ENCODE peak calls at places on chromosomes 1 and 21, in nine cellular contexts. G is suprapubic skin, T is coronary artery, C is WTC11, L is nephron progenitor cell, E is Calu3, N is GM13976, Y is ovary, Z is astrocyte. A is an unnamed sample.
A peak's percentile ranks its signal among the peaks of the same experiment; 100 is the strongest.

GRCh38 chr1:93576346-93576745 is 105.3 kb downstream of the BCAR3 start:
- DNase-seq in L (no peak), Y (no peak), T (no peak), G (no peak), N (no peak), C (no peak), E (no peak), Z (no peak), A (no peak)

GRCh38 chr21:27225142-27225541 is 258.3 kb upstream of the ADAMTS5 start:
- DNase-seq in Z (no peak), L (no peak), G (no peak), C (no peak), E (no peak), T (no peak), Y (no peak), N (no peak), A (no peak)

GRCh38 chr1:91523462-91523861 is 22.8 kb downstream of the CDC7 start:
- DNase-seq in Y (no peak), N (no peak), L (no peak), T (no peak), C (no peak), G (no peak), Z (no peak), E (peak; percentile 31), A (no peak)

GRCh38 chr21:36491191-36491916 is 11.4 kb upstream of the CLDN14 start:
- DNase-seq in C (no peak), T (no peak), Z (peak; percentile 37), Y (no peak), G (no peak), E (no peak), L (no peak), N (no peak), A (no peak)

GRCh38 chr1:89781494-89782126 is 39.2 kb upstream of the LRRC8D start:
- DNase-seq in L (no peak), G (no peak), C (no peak), E (peak; percentile 14), N (peak; percentile 40), Z (peak; percentile 51), Y (no peak), T (no peak), A (no peak)

GRCh38 chr1:101203812-101204540 is 32.8 kb upstream of the S1PR1 start:
- DNase-seq in E (no peak), T (no peak), G (no peak), L (no peak), Z (peak; percentile 51), Y (no peak), C (no peak), N (no peak), A (no peak)

GRCh38 chr1:112524251-112524650 is 15.5 kb downstream of the WNT2B start:
- DNase-seq in Z (peak; percentile 92), C (peak; percentile 57), N (no peak), T (no peak), L (no peak), G (no peak), Y (peak; percentile 69), E (no peak), A (no peak)

GRCh38 chr1:228372183-228373003 is 34.2 kb downstream of the TRIM11 start:
- DNase-seq in L (no peak), Z (no peak), N (no peak), Y (no peak), C (no peak), G (no peak), E (peak; percentile 55), T (no peak), A (no peak)

GRCh38 chr1:43532716-43533115 is 2.0 kb downstream of the PTPRF start:
- DNase-seq in Y (no peak), G (no peak), N (no peak), Z (no peak), C (no peak), T (no peak), L (no peak), E (no peak), A (no peak)

GRCh38 chr1:40477680-40478057 is 579 bp downstream of the ZFP69 start:
- DNase-seq in Z (peak; percentile 20), T (no peak), N (peak; percentile 35), E (peak; percentile 36), Y (peak; percentile 10), G (no peak), L (no peak), C (no peak), A (no peak)

GRCh38 chr1:56806804-56807203 is 12.4 kb downstream of the FYB2 start:
- DNase-seq in C (no peak), Z (no peak), Y (no peak), G (no peak), L (no peak), E (no peak), N (no peak), T (no peak), A (no peak)

GRCh38 chr1:36614571-36614970 is 131.9 kb upstream of the CSF3R start:
- DNase-seq in C (no peak), L (no peak), T (no peak), Y (no peak), N (no peak), G (no peak), Z (no peak), E (no peak), A (no peak)

GRCh38 chr1:36612121-36612520 is 129.4 kb upstream of the CSF3R start:
- DNase-seq in T (no peak), L (peak; percentile 41), E (no peak), N (no peak), C (peak; percentile 3), G (no peak), Z (no peak), Y (no peak), A (no peak)

GRCh38 chr1:36613721-36614120 is 131.0 kb upstream of the CSF3R start:
- DNase-seq in L (no peak), C (no peak), N (no peak), G (no peak), T (no peak), E (no peak), Y (no peak), Z (no peak), A (no peak)

GRCh38 chr1:36609241-36610027 is 126.7 kb upstream of the CSF3R start:
- DNase-seq in E (peak; percentile 73), N (peak; percentile 80), L (peak; percentile 78), Z (no peak), T (no peak), C (peak; percentile 86), G (no peak), Y (no peak), A (peak; percentile 76)

DNA sequence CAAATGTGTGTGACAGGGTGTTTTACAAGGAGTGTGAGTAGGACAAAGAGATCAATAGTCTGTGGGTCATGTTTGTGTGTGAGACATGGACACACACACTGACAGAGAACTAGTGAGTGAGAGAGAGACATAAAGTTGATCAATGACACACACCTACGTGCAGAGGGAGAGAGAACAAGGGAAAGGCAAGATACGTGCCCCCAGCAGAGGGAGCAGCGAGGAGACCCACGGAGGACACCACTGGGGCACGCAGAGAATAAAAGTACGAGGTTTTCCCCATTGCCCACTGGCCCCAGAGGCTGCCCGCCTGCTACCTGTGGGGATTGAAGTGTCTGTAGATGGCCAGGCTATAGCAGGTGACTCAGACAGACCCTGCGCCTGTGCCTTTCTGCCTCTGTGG is 130.2 kb upstream of the CSF3R start:
- DNase-seq in Y (no peak), E (no peak), Z (no peak), L (no peak), N (no peak), G (no peak), T (no peak), C (peak; percentile 37), A (peak; percentile 26)
- TF ChIP-seq CTCF in Y (no peak), E (no peak), Z (no peak), L (no peak), N (no peak), G (no peak), T (no peak), C (no peak), A (no peak)

DNA sequence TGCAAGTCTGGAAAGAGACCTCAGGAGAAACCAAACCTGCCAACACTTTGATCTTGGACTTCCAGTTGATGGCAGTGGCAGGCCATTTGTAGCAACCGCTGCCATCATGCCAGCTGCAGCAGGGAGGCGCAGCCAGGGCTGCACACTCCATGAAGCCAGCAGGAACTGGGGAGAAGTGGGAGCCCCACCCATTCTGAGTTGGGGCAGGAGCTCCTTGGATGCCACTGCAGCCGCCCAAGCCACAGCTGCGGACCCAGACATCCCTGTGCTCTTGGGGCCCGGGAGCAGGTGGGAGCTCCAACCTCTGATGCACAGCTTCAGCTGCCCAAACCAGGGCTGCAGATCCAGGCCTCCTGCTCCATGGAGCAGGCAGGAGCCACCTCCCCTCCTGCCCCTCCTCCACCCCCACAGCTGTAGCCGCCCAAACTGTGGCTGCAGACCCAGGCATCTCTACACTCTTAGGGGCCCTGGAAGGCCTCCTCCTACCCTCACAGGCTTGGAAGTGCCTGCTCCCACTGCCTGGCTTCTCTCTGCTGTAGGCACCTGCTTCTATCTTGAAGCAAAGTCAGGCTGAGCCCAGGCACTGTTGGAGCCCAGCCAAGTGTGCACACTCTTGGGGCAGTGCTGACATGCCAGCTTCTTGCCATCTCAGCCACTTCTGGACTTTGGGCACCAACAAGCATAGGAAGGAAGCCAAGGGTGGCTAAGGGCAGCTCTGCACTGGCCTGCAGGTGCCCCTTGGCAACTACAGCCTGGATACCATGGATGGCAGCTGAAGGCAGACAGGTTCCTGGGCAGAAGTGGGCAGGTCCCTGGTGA is 20.0 kb upstream of the DISP1 start:
- DNase-seq in G (no peak), C (peak; percentile 22), Y (no peak), E (no peak), L (no peak), T (no peak), Z (no peak), N (no peak), A (no peak)
- TF ChIP-seq CTCF in G (no peak), C (no peak), Y (no peak), E (no peak), L (no peak), T (no peak), Z (no peak), N (no peak), A (no peak)

DNA sequence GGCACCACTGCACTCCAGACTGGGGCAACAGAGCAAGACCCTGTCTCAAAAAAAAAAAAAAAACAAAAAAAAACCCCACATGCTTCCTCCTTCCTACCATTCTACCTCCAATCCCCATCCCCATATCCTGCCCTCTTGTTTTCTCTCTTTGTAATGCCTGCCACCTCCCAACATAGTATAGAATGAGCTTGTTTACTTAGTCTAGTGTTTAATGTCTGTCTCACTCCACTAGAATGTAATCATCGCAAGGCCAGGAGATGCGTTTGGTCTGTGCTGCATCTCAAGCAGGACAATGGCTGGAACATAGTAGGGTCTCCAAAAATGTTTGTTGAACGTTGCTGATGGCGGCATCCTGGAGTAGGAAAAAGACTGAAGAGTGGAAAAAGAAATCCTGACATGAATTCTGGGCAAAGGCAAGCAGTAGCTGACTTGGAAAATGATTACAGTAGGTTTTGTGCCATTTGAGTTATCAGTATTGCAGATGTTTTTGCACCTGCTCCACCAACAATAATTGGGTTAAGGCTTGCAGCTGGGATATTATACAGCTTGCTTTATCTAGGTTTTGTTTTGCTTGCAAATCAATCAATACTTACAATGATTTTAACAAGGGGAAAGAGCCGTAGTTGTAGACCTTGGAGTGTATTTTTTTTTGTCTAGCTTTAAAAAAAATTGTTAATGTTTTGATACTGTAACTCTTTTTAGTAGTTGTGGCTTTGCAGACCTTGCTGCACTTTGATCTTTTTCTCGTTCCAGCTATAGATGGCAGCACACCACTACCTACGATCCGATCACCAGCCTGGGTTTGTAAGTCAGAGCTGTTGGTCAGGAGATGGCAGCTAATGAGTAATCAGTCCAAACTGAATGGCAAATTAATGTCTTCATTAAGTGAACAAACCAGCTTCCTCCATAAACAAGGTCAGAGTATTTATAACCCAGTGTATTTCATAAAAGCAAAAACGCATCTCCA is 62.4 kb downstream of the BACH1 start:
- DNase-seq in L (no peak), G (no peak), C (no peak), Z (no peak), Y (no peak), E (peak; percentile 12), N (no peak), T (no peak), A (no peak)
- TF ChIP-seq CTCF in L (no peak), G (no peak), C (no peak), Z (peak; percentile 1), Y (no peak), E (no peak), N (no peak), T (no peak), A (no peak)

GRCh38 chr1:153658400-153659174 is at the start of gene SNAPIN:
- DNase-seq in N (peak; percentile 94), T (peak; percentile 96), Y (peak; percentile 90), C (peak; percentile 92), Z (peak; percentile 71), L (peak; percentile 90), E (peak; percentile 97), G (peak; percentile 95), A (peak; percentile 78)
- TF ChIP-seq CTCF in N (no peak), T (no peak), Y (no peak), C (no peak), Z (no peak), L (no peak), E (peak; percentile 11), G (peak; percentile 14), A (no peak)